ENCODE peak calls at places on chromosomes 13 and 19, in eight cellular contexts. One of them, this sample, is unnamed.

GRCh38 chr19:39802958-39803357 is 24.3 kb downstream of the LEUTX start:
- DNase-seq in astrocyte of the spinal cord: no peak
- DNase-seq in ovary: no peak
- DNase-seq in WERI-Rb-1: no peak
- DNase-seq in AG09309: no peak
- DNase-seq in mammary epithelial cell: no peak
- DNase-seq in HFF-Myc: no peak
- DNase-seq in cardiac fibroblast: no peak
- DNase-seq in this sample: no peak

GRCh38 chr13:20134732-20135131 is 26.1 kb downstream of the GJA3 start:
- DNase-seq in HFF-Myc: no peak
- DNase-seq in ovary: no peak
- DNase-seq in astrocyte of the spinal cord: no peak
- DNase-seq in AG09309: no peak
- DNase-seq in mammary epithelial cell: no peak
- DNase-seq in WERI-Rb-1: no peak
- DNase-seq in cardiac fibroblast: no peak
- DNase-seq in this sample: no peak

GRCh38 chr13:77349365-77349764 is 22.5 kb upstream of the MYCBP2 start:
- DNase-seq in astrocyte of the spinal cord: no peak
- DNase-seq in WERI-Rb-1: no peak
- DNase-seq in mammary epithelial cell: no peak
- DNase-seq in ovary: no peak
- DNase-seq in AG09309: no peak
- DNase-seq in HFF-Myc: no peak
- DNase-seq in cardiac fibroblast: no peak
- DNase-seq in this sample: no peak

GRCh38 chr19:21566073-21566472 is 60.7 kb downstream of the ZNF429 start:
- DNase-seq in ovary: no peak
- DNase-seq in HFF-Myc: no peak
- DNase-seq in WERI-Rb-1: no peak
- DNase-seq in cardiac fibroblast: no peak
- DNase-seq in astrocyte of the spinal cord: no peak
- DNase-seq in AG09309: no peak
- DNase-seq in mammary epithelial cell: no peak
- DNase-seq in this sample: no peak

GRCh38 chr19:31054430-31054829 is 294.8 kb downstream of the TSHZ3 start:
- DNase-seq in HFF-Myc: peak
- DNase-seq in mammary epithelial cell: peak
- DNase-seq in astrocyte of the spinal cord: peak
- DNase-seq in AG09309: peak
- DNase-seq in cardiac fibroblast: peak
- DNase-seq in ovary: no peak
- DNase-seq in WERI-Rb-1: peak
- DNase-seq in this sample: peak

GRCh38 chr13:99288069-99288468 is 19.1 kb downstream of the GPR183 start:
- DNase-seq in WERI-Rb-1: no peak
- DNase-seq in ovary: no peak
- DNase-seq in mammary epithelial cell: no peak
- DNase-seq in cardiac fibroblast: no peak
- DNase-seq in astrocyte of the spinal cord: no peak
- DNase-seq in AG09309: no peak
- DNase-seq in HFF-Myc: no peak
- DNase-seq in this sample: no peak

GRCh38 chr13:105814219-105814901 is 721.1 kb downstream of the EFNB2 start:
- DNase-seq in cardiac fibroblast: no peak
- DNase-seq in ovary: no peak
- DNase-seq in HFF-Myc: no peak
- DNase-seq in WERI-Rb-1: no peak
- DNase-seq in AG09309: no peak
- DNase-seq in mammary epithelial cell: peak
- DNase-seq in astrocyte of the spinal cord: no peak
- DNase-seq in this sample: no peak

GRCh38 chr19:19562665-19563347 is 24.7 kb downstream of the CILP2 start:
- DNase-seq in WERI-Rb-1: no peak
- DNase-seq in mammary epithelial cell: no peak
- DNase-seq in HFF-Myc: no peak
- DNase-seq in astrocyte of the spinal cord: no peak
- DNase-seq in cardiac fibroblast: no peak
- DNase-seq in ovary: no peak
- DNase-seq in AG09309: no peak
- DNase-seq in this sample: no peak

GRCh38 chr13:59514316-59514715 is 649.4 kb downstream of the DIAPH3 start:
- DNase-seq in mammary epithelial cell: no peak
- DNase-seq in AG09309: no peak
- DNase-seq in astrocyte of the spinal cord: no peak
- DNase-seq in cardiac fibroblast: no peak
- DNase-seq in HFF-Myc: no peak
- DNase-seq in WERI-Rb-1: no peak
- DNase-seq in ovary: no peak
- DNase-seq in this sample: no peak

GRCh38 chr19:18223860-18224524 is 2.2 kb downstream of the PDE4C start:
- DNase-seq in cardiac fibroblast: no peak
- DNase-seq in WERI-Rb-1: peak
- DNase-seq in astrocyte of the spinal cord: no peak
- DNase-seq in AG09309: no peak
- DNase-seq in mammary epithelial cell: no peak
- DNase-seq in ovary: peak
- DNase-seq in HFF-Myc: no peak
- DNase-seq in this sample: no peak

GRCh38 chr13:66367356-66367755 is 862.8 kb downstream of the PCDH9 start:
- DNase-seq in astrocyte of the spinal cord: peak
- DNase-seq in ovary: no peak
- DNase-seq in AG09309: no peak
- DNase-seq in mammary epithelial cell: no peak
- DNase-seq in cardiac fibroblast: peak
- DNase-seq in HFF-Myc: no peak
- DNase-seq in WERI-Rb-1: no peak
- DNase-seq in this sample: no peak

GRCh38 chr13:92122454-92122853 is 724.0 kb downstream of the GPC5 start:
- DNase-seq in WERI-Rb-1: no peak
- DNase-seq in astrocyte of the spinal cord: no peak
- DNase-seq in ovary: no peak
- DNase-seq in HFF-Myc: no peak
- DNase-seq in cardiac fibroblast: peak
- DNase-seq in mammary epithelial cell: peak
- DNase-seq in AG09309: no peak
- DNase-seq in this sample: no peak

GRCh38 chr13:31755211-31755610 is 15.9 kb downstream of the RXFP2 start:
- DNase-seq in astrocyte of the spinal cord: no peak
- DNase-seq in AG09309: no peak
- DNase-seq in ovary: no peak
- DNase-seq in WERI-Rb-1: no peak
- DNase-seq in cardiac fibroblast: no peak
- DNase-seq in mammary epithelial cell: no peak
- DNase-seq in HFF-Myc: no peak
- DNase-seq in this sample: no peak

GRCh38 chr13:105497597-105497996 is 1037.9 kb downstream of the EFNB2 start:
- DNase-seq in WERI-Rb-1: no peak
- DNase-seq in ovary: no peak
- DNase-seq in cardiac fibroblast: no peak
- DNase-seq in AG09309: no peak
- DNase-seq in astrocyte of the spinal cord: no peak
- DNase-seq in mammary epithelial cell: no peak
- DNase-seq in HFF-Myc: no peak
- DNase-seq in this sample: no peak

GRCh38 chr13:107807306-107808073 is 407.8 kb downstream of the LIG4 start:
- DNase-seq in HFF-Myc: no peak
- DNase-seq in cardiac fibroblast: no peak
- DNase-seq in AG09309: no peak
- DNase-seq in WERI-Rb-1: no peak
- DNase-seq in astrocyte of the spinal cord: no peak
- DNase-seq in ovary: no peak
- DNase-seq in mammary epithelial cell: no peak
- DNase-seq in this sample: no peak

GRCh38 chr19:54354761-54355160 is 10.0 kb downstream of the LAIR1 start:
- DNase-seq in ovary: no peak
- DNase-seq in WERI-Rb-1: no peak
- DNase-seq in mammary epithelial cell: no peak
- DNase-seq in AG09309: no peak
- DNase-seq in astrocyte of the spinal cord: no peak
- DNase-seq in cardiac fibroblast: no peak
- DNase-seq in HFF-Myc: no peak
- DNase-seq in this sample: no peak

GRCh38 chr19:54352546-54352945 is 12.2 kb downstream of the LAIR1 start:
- DNase-seq in WERI-Rb-1: no peak
- DNase-seq in cardiac fibroblast: no peak
- DNase-seq in ovary: no peak
- DNase-seq in astrocyte of the spinal cord: no peak
- DNase-seq in mammary epithelial cell: no peak
- DNase-seq in HFF-Myc: no peak
- DNase-seq in AG09309: no peak
- DNase-seq in this sample: no peak

GRCh38 chr19:54356444-54357056 is 8.2 kb downstream of the LAIR1 start:
- DNase-seq in ovary: no peak
- DNase-seq in astrocyte of the spinal cord: no peak
- DNase-seq in mammary epithelial cell: no peak
- DNase-seq in AG09309: no peak
- DNase-seq in WERI-Rb-1: no peak
- DNase-seq in HFF-Myc: no peak
- DNase-seq in cardiac fibroblast: no peak
- DNase-seq in this sample: no peak

GRCh38 chr19:54355675-54356074 is 9.1 kb downstream of the LAIR1 start:
- DNase-seq in WERI-Rb-1: no peak
- DNase-seq in ovary: no peak
- DNase-seq in mammary epithelial cell: no peak
- DNase-seq in HFF-Myc: no peak
- DNase-seq in astrocyte of the spinal cord: no peak
- DNase-seq in AG09309: no peak
- DNase-seq in cardiac fibroblast: no peak
- DNase-seq in this sample: no peak

DNA sequence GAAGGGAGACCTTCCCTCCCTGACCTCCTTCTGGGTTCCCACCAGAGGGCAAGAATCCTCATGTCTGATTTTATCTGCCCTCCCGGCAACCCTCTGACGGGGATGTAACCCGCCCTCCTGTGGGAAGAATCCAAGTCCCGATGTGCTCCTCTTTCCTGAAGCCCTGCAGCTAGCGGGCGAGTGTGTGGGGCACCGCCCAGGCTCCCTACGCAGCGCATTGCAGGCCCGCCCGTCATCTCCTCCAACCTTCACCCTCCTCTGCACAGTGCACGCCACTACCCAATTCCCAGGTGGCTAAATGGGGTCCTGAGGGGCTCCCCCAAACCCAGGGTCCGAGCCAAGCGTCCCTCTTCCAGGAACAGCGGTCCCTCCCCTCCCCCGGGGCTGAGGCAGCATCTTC is 7.3 kb downstream of the LAIR1 start:
- DNase-seq in cardiac fibroblast: no peak
- DNase-seq in ovary: no peak
- DNase-seq in mammary epithelial cell: no peak
- DNase-seq in astrocyte of the spinal cord: no peak
- DNase-seq in WERI-Rb-1: no peak
- DNase-seq in AG09309: no peak
- DNase-seq in HFF-Myc: no peak
- DNase-seq in this sample: no peak
- TF ChIP-seq CTCF in cardiac fibroblast: no peak
- TF ChIP-seq CTCF in ovary: no peak
- TF ChIP-seq CTCF in mammary epithelial cell: no peak
- TF ChIP-seq CTCF in astrocyte of the spinal cord: no peak
- TF ChIP-seq CTCF in WERI-Rb-1: no peak
- TF ChIP-seq CTCF in AG09309: no peak
- TF ChIP-seq CTCF in HFF-Myc: no peak
- TF ChIP-seq CTCF in this sample: no peak

GRCh38 chr13:22944378-22944777 is 236.4 kb upstream of the SGCG start:
- DNase-seq in HFF-Myc: no peak
- DNase-seq in AG09309: no peak
- DNase-seq in cardiac fibroblast: no peak
- DNase-seq in ovary: no peak
- DNase-seq in astrocyte of the spinal cord: no peak
- DNase-seq in mammary epithelial cell: no peak
- DNase-seq in WERI-Rb-1: no peak
- DNase-seq in this sample: no peak

GRCh38 chr13:22945321-22946226 is 235.2 kb upstream of the SGCG start:
- DNase-seq in cardiac fibroblast: no peak
- DNase-seq in ovary: no peak
- DNase-seq in WERI-Rb-1: peak
- DNase-seq in HFF-Myc: no peak
- DNase-seq in mammary epithelial cell: no peak
- DNase-seq in astrocyte of the spinal cord: no peak
- DNase-seq in AG09309: no peak
- DNase-seq in this sample: no peak

DNA sequence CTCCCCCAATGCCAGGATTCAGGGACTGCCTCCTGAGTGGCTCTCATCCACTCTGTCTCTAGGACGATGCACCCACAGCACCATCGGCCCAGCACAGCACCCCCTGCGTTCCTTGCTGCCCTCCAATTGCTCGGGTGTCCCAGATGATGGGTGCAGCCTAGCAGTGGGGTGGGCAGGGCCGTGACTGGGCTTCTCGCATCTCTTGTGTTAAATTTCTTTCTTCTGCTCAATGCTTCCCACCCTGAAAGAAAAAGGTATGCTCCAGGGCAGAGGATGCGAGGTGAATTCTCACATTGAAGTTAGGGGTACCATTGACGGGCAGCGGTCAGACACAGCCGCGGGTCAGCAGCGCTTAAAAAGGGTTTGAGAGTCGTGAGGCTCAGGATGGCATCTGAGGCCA is 232.4 kb upstream of the SGCG start:
- DNase-seq in HFF-Myc: no peak
- DNase-seq in ovary: no peak
- DNase-seq in cardiac fibroblast: no peak
- DNase-seq in AG09309: no peak
- DNase-seq in astrocyte of the spinal cord: no peak
- DNase-seq in WERI-Rb-1: no peak
- DNase-seq in mammary epithelial cell: no peak
- DNase-seq in this sample: no peak
- H3K4me3 ChIP-seq in HFF-Myc: no peak
- H3K4me3 ChIP-seq in ovary: no peak
- H3K4me3 ChIP-seq in cardiac fibroblast: no peak
- H3K4me3 ChIP-seq in AG09309: no peak
- H3K4me3 ChIP-seq in astrocyte of the spinal cord: no peak
- H3K4me3 ChIP-seq in WERI-Rb-1: no peak
- H3K4me3 ChIP-seq in mammary epithelial cell: no peak
- H3K4me3 ChIP-seq in this sample: no peak

GRCh38 chr13:90070362-90070761 is 1277.1 kb upstream of the MIR17HG start:
- DNase-seq in astrocyte of the spinal cord: no peak
- DNase-seq in AG09309: no peak
- DNase-seq in mammary epithelial cell: no peak
- DNase-seq in WERI-Rb-1: no peak
- DNase-seq in cardiac fibroblast: no peak
- DNase-seq in ovary: no peak
- DNase-seq in HFF-Myc: no peak
- DNase-seq in this sample: no peak

GRCh38 chr13:90068658-90069057 is 1278.8 kb upstream of the MIR17HG start:
- DNase-seq in WERI-Rb-1: no peak
- DNase-seq in cardiac fibroblast: no peak
- DNase-seq in mammary epithelial cell: no peak
- DNase-seq in HFF-Myc: no peak
- DNase-seq in astrocyte of the spinal cord: no peak
- DNase-seq in AG09309: no peak
- DNase-seq in ovary: no peak
- DNase-seq in this sample: no peak

GRCh38 chr13:90070837-90071525 is 1276.5 kb upstream of the MIR17HG start:
- DNase-seq in WERI-Rb-1: no peak
- DNase-seq in cardiac fibroblast: no peak
- DNase-seq in astrocyte of the spinal cord: no peak
- DNase-seq in mammary epithelial cell: no peak
- DNase-seq in AG09309: no peak
- DNase-seq in ovary: no peak
- DNase-seq in HFF-Myc: no peak
- DNase-seq in this sample: no peak
- TF ChIP-seq CTCF in WERI-Rb-1: no peak
- TF ChIP-seq CTCF in cardiac fibroblast: no peak
- TF ChIP-seq CTCF in astrocyte of the spinal cord: no peak
- TF ChIP-seq CTCF in mammary epithelial cell: no peak
- TF ChIP-seq CTCF in AG09309: no peak
- TF ChIP-seq CTCF in ovary: no peak
- TF ChIP-seq CTCF in HFF-Myc: no peak
- TF ChIP-seq CTCF in this sample: no peak

GRCh38 chr19:54095136-54095858 is 5.3 kb downstream of the OSCAR start:
- DNase-seq in mammary epithelial cell: no peak
- DNase-seq in cardiac fibroblast: no peak
- DNase-seq in AG09309: no peak
- DNase-seq in astrocyte of the spinal cord: no peak
- DNase-seq in ovary: no peak
- DNase-seq in HFF-Myc: no peak
- DNase-seq in WERI-Rb-1: no peak
- DNase-seq in this sample: no peak
- H3K4me3 ChIP-seq in mammary epithelial cell: peak
- H3K4me3 ChIP-seq in cardiac fibroblast: peak
- H3K4me3 ChIP-seq in AG09309: peak
- H3K4me3 ChIP-seq in astrocyte of the spinal cord: peak
- H3K4me3 ChIP-seq in ovary: peak
- H3K4me3 ChIP-seq in HFF-Myc: peak
- H3K4me3 ChIP-seq in WERI-Rb-1: peak
- H3K4me3 ChIP-seq in this sample: peak